ENCODE peak calls at places on chromosome 3, in five cellular contexts. T, W, J, X and A are unnamed samples.

GRCh38 chr3:183082355-183082915 is 16.9 kb downstream of the MCCC1 start:
- DNase-seq in X (no peak), T (no peak), W (no peak), J (no peak), A (no peak)

GRCh38 chr3:170867143-170867542 is 2.9 kb downstream of the RPL22L1 start:
- DNase-seq in X (no peak), W (no peak), J (no peak), T (no peak), A (no peak)

GRCh38 chr3:139308156-139309017 is 35.4 kb upstream of the MRPS22 start:
- DNase-seq in X (no peak), J (no peak), T (no peak), W (no peak), A (no peak)

GRCh38 chr3:25497096-25497495 is 69.0 kb downstream of the RARB start:
- DNase-seq in W (no peak), T (no peak), J (no peak), X (no peak), A (no peak)

GRCh38 chr3:48428088-48428862 is 1.6 kb downstream of the PLXNB1 start:
- DNase-seq in X (no peak), J (no peak), T (no peak), W (no peak), A (no peak)

GRCh38 chr3:138781012-138781470 is 53.7 kb downstream of the PIK3CB start:
- DNase-seq in J (peak; percentile 59), W (no peak), T (no peak), X (no peak), A (no peak)

GRCh38 chr3:71485903-71486302 is 97.6 kb downstream of the FOXP1 start:
- DNase-seq in J (no peak), W (no peak), T (no peak), X (no peak), A (no peak)

GRCh38 chr3:70832035-70832795 is 519.8 kb upstream of the MDFIC2 start:
- DNase-seq in X (no peak), W (no peak), T (no peak), J (no peak), A (no peak)

GRCh38 chr3:123511726-123512125 is 62.8 kb upstream of the ADCY5 start:
- DNase-seq in X (no peak), W (no peak), J (no peak), T (no peak), A (no peak)

GRCh38 chr3:45507820-45508317 is 86.7 kb upstream of the LIMD1 start:
- DNase-seq in W (no peak), X (no peak), J (no peak), T (peak; percentile 32), A (peak; percentile 5)

GRCh38 chr3:185528481-185529009 is 23.8 kb downstream of the LIPH start:
- DNase-seq in T (no peak), J (no peak), W (no peak), X (no peak), A (no peak)

GRCh38 chr3:23312866-23313265 is 109.7 kb downstream of the UBE2E2 start:
- DNase-seq in J (no peak), T (no peak), X (no peak), W (no peak), A (no peak)

GRCh38 chr3:43089081-43089480 is 16.8 kb downstream of the POMGNT2 start:
- DNase-seq in X (no peak), W (no peak), T (no peak), J (no peak), A (no peak)

GRCh38 chr3:129507181-129507831 is 21.1 kb upstream of the RHO start:
- DNase-seq in X (no peak), T (no peak), J (no peak), W (peak; percentile 52), A (no peak)

GRCh38 chr3:127420825-127421224 is 133.0 kb upstream of the PRR20G start:
- DNase-seq in X (no peak), W (no peak), J (no peak), T (no peak), A (no peak)

GRCh38 chr3:30035935-30036567 is 570.4 kb upstream of the TGFBR2 start:
- DNase-seq in X (no peak), T (no peak), J (no peak), W (no peak), A (no peak)

GRCh38 chr3:48685603-48686511 is at the start of gene NCKIPSD:
- DNase-seq in W (peak; percentile 96), J (peak; percentile 97), T (peak; percentile 92), X (peak; percentile 43), A (peak; percentile 71)

GRCh38 chr3:71225285-71225684 is 358.2 kb downstream of the FOXP1 start:
- DNase-seq in W (no peak), J (no peak), T (no peak), X (no peak), A (no peak)

GRCh38 chr3:77459926-77460325 is 420.0 kb downstream of the ROBO2 start:
- DNase-seq in T (no peak), X (no peak), J (no peak), W (no peak), A (no peak)

GRCh38 chr3:40800343-40800742 is 275.6 kb downstream of the ZNF621 start:
- DNase-seq in X (no peak), T (no peak), J (no peak), W (no peak), A (no peak)

GRCh38 chr3:170905862-170906261 is 2.6 kb downstream of the EIF5A2 start:
- DNase-seq in J (no peak), X (no peak), W (no peak), T (no peak), A (no peak)

GRCh38 chr3:46946856-46947544 is 29.5 kb downstream of the CCDC12 start:
- DNase-seq in J (peak; percentile 82), T (no peak), W (no peak), X (no peak), A (no peak)

GRCh38 chr3:114449271-114450007 is 155.6 kb downstream of the TIGIT start:
- DNase-seq in T (no peak), W (no peak), X (no peak), J (no peak), A (no peak)

GRCh38 chr3:16124636-16125035 is 49.8 kb upstream of the GALNT15 start:
- DNase-seq in W (no peak), T (no peak), X (no peak), J (no peak), A (no peak)

GRCh38 chr3:32186097-32186496 is 52.4 kb upstream of the CMTM8 start:
- DNase-seq in T (no peak), W (no peak), X (no peak), J (no peak), A (no peak)

GRCh38 chr3:43023766-43024165 is 44.7 kb downstream of the GASK1A start:
- DNase-seq in X (no peak), T (no peak), W (no peak), J (no peak), A (no peak)

GRCh38 chr3:111617406-111617805 is 22.3 kb upstream of the ZBED2 start:
- DNase-seq in J (no peak), W (no peak), T (no peak), X (no peak), A (no peak)

GRCh38 chr3:63582943-63583500 is 69.5 kb upstream of the SNTN start:
- DNase-seq in T (no peak), X (no peak), J (no peak), W (no peak), A (no peak)

GRCh38 chr3:174202561-174202960 is 656.6 kb upstream of the NAALADL2 start:
- DNase-seq in J (no peak), W (no peak), X (no peak), T (no peak), A (no peak)

GRCh38 chr3:149016242-149016641 is 24.9 kb downstream of the GYG1 start:
- DNase-seq in W (no peak), T (no peak), J (no peak), X (no peak), A (no peak)

GRCh38 chr3:117507958-117508357 is 798.4 kb downstream of the TUSC7 start:
- DNase-seq in X (no peak), T (no peak), J (no peak), W (no peak), A (no peak)

GRCh38 chr3:128455786-128456748 is 10.6 kb downstream of the DNAJB8 start:
- DNase-seq in W (no peak), X (no peak), T (no peak), J (no peak), A (no peak)

GRCh38 chr3:71135373-71136088 is 448.0 kb downstream of the FOXP1 start:
- DNase-seq in W (no peak), J (no peak), X (no peak), T (no peak), A (no peak)

GRCh38 chr3:24123596-24123995 is 178.5 kb downstream of the NR1D2 start:
- DNase-seq in W (no peak), T (no peak), X (no peak), J (no peak), A (no peak)

GRCh38 chr3:180624714-180625113 is 22.8 kb downstream of the TTC14 start:
- DNase-seq in T (no peak), J (no peak), W (no peak), X (no peak), A (no peak)

GRCh38 chr3:180631317-180631716 is 29.4 kb downstream of the TTC14 start:
- DNase-seq in T (no peak), W (no peak), X (no peak), J (no peak), A (no peak)

GRCh38 chr3:180630360-180630759 is 28.4 kb downstream of the TTC14 start:
- DNase-seq in T (no peak), X (no peak), W (no peak), J (no peak), A (no peak)

GRCh38 chr3:180626844-180627243 is 24.9 kb downstream of the TTC14 start:
- DNase-seq in W (no peak), J (no peak), T (no peak), X (no peak), A (no peak)
- H3K27ac ChIP-seq in W (no peak overlapping the region), J (no peak overlapping the region), T (no peak overlapping the region), X (no peak overlapping the region), A (no peak overlapping the region)

GRCh38 chr3:195897081-195897852 is 11.1 kb downstream of the TNK2 start:
- DNase-seq in W (no peak), J (no peak), X (no peak), T (no peak), A (no peak)
- H3K27ac ChIP-seq in W (peak overlapping the region; percentile 85), J (no peak overlapping the region), X (peak overlapping the region; percentile 89), T (no peak overlapping the region), A (peak overlapping the region; percentile 93)

DNA sequence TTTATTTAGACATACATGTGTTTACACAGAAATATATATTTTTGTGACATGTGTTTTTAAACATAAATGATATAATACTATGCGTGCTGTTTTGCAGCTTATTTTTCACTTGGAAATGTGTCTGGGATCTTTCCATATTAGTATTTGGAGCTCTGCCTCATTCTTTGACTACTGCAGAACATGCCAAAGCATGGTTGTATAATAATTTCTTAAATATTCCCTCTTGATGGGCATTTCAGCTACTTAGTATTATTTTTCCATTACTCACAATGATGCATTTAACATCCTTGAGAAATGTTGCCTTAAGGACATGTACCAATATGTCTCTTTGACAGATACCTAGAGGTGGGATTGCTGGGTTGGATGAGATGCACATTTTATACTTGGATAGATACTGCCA is 19.4 kb downstream of the ANAPC13 start:
- DNase-seq in J (no peak), W (no peak), X (no peak), T (no peak), A (no peak)
- H3K27ac ChIP-seq in J (no peak overlapping the region), W (no peak overlapping the region), X (no peak overlapping the region), T (no peak overlapping the region), A (no peak overlapping the region)

DNA sequence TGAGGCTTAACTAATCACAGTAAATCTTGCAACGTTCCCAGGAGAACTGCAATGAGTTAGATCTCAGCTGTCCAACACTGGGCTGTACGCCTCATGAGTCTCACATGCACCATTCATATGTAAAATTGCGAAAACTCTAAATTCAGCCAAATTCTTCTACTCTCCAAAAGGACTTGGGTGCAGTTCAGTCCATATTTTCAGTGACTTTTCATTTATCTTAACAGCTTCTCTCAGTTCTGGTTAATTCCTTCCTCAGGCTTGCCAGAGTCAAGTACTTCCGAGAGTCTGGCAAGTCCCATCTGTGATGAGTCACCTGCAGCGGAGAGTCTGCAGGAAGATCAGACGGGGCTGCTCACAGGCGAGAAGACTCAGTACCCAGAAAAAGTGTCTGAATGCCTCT is 11.5 kb downstream of the CCDC80 start:
- DNase-seq in J (no peak), T (no peak), W (no peak), X (no peak), A (no peak)
- H3K27ac ChIP-seq in J (no peak overlapping the region), T (no peak overlapping the region), W (no peak overlapping the region), X (peak overlapping the region; percentile 45), A (no peak overlapping the region)